ENCODE peak calls at places on chromosomes 16 and 17, in ten cellular contexts. B, T, A, R, M, U, H, D, F and K are unnamed samples.

GRCh38 chr17:27082775-27083154 is 211.1 kb upstream of the WSB1 start:
- DNase-seq in B (no peak), T (no peak), A (no peak), R (no peak), M (no peak), U (no peak), H (no peak), D (no peak), F (no peak), K (no peak)

GRCh38 chr16:3961449-3961849 is 80.9 kb upstream of the CREBBP start:
- DNase-seq in B (no peak), T (no peak), A (no peak), R (no peak), M (no peak), U (peak), H (no peak), D (no peak), F (no peak), K (no peak)

GRCh38 chr16:84414789-84415326 is 46.5 kb downstream of the ATP2C2 start:
- DNase-seq in B (no peak), T (no peak), A (no peak), R (no peak), M (peak), U (no peak), H (no peak), D (no peak), F (no peak), K (no peak)

GRCh38 chr17:76529224-76529642 is 8.3 kb downstream of the CYGB start:
- DNase-seq in B (no peak), T (no peak), A (peak), R (peak), M (peak), U (peak), H (peak), D (no peak), F (peak), K (peak)

GRCh38 chr16:14454391-14454790 is 175.7 kb downstream of the PARN start:
- DNase-seq in B (no peak), T (no peak), A (no peak), R (no peak), M (no peak), U (no peak), H (peak), D (no peak), F (no peak), K (no peak)

GRCh38 chr16:4260360-4260759 is 12.5 kb downstream of the TFAP4 start:
- DNase-seq in B (no peak), T (no peak), A (peak), R (peak), M (no peak), U (no peak), H (no peak), D (no peak), F (no peak), K (peak)

GRCh38 chr16:87702325-87702811 is 63.4 kb downstream of the KLHDC4 start:
- DNase-seq in B (peak), T (peak), A (no peak), R (no peak), M (no peak), U (peak), H (no peak), D (no peak), F (peak), K (no peak)

GRCh38 chr17:6455321-6455705 is 11.1 kb downstream of the PIMREG start:
- DNase-seq in B (peak), T (peak), A (peak), R (peak), M (no peak), U (no peak), H (no peak), D (peak), F (peak), K (peak)

GRCh38 chr17:6591599-6592158 is 35.3 kb upstream of the PITPNM3 start:
- DNase-seq in B (no peak), T (no peak), A (no peak), R (peak), M (no peak), U (peak), H (peak), D (no peak), F (no peak), K (no peak)

GRCh38 chr16:13427943-13428342 is 492.0 kb upstream of the ERCC4 start:
- DNase-seq in B (no peak), T (no peak), A (no peak), R (no peak), M (no peak), U (no peak), H (no peak), D (no peak), F (no peak), K (no peak)

GRCh38 chr16:19386555-19386954 is 31.1 kb upstream of the TMC5 start:
- DNase-seq in B (no peak), T (no peak), A (no peak), R (no peak), M (no peak), U (no peak), H (no peak), D (no peak), F (no peak), K (no peak)

GRCh38 chr17:57466042-57466471 is 209.7 kb downstream of the MSI2 start:
- DNase-seq in B (no peak), T (no peak), A (no peak), R (no peak), M (no peak), U (no peak), H (no peak), D (no peak), F (no peak), K (no peak)

GRCh38 chr16:57677622-57678369 is 9.7 kb downstream of the ADGRG3 start:
- DNase-seq in B (no peak), T (no peak), A (peak), R (peak), M (peak), U (no peak), H (no peak), D (no peak), F (no peak), K (peak)

GRCh38 chr16:84043486-84044107 is 1.0 kb upstream of the SLC38A8 start:
- DNase-seq in B (no peak), T (no peak), A (no peak), R (peak), M (no peak), U (no peak), H (no peak), D (no peak), F (no peak), K (no peak)

GRCh38 chr17:29094101-29094708 is 51.3 kb downstream of the PIPOX start:
- DNase-seq in B (no peak), T (no peak), A (no peak), R (no peak), M (no peak), U (no peak), H (no peak), D (no peak), F (no peak), K (no peak)

GRCh38 chr17:58085039-58085715 is 2.0 kb downstream of the DYNLL2 start:
- DNase-seq in B (no peak), T (no peak), A (no peak), R (no peak), M (no peak), U (no peak), H (no peak), D (no peak), F (no peak), K (no peak)

GRCh38 chr17:49975531-49975930 is 6.5 kb downstream of the DLX4 start:
- DNase-seq in B (no peak), T (no peak), A (no peak), R (no peak), M (no peak), U (no peak), H (no peak), D (no peak), F (no peak), K (no peak)

GRCh38 chr17:49210158-49211029 is at the start of the genes ABI3 and GNGT2:
- DNase-seq in B (peak), T (peak), A (peak), R (no peak), M (peak), U (peak), H (no peak), D (no peak), F (peak), K (no peak)

GRCh38 chr16:66300501-66300900 is 66.0 kb upstream of the CDH5 start:
- DNase-seq in B (no peak), T (no peak), A (no peak), R (no peak), M (no peak), U (no peak), H (no peak), D (no peak), F (no peak), K (no peak)

GRCh38 chr17:44095388-44095646 is 24.8 kb downstream of the G6PC3 start:
- DNase-seq in B (no peak), T (no peak), A (no peak), R (no peak), M (no peak), U (no peak), H (no peak), D (no peak), F (no peak), K (no peak)

GRCh38 chr17:44097110-44097810 is 26.2 kb downstream of the HDAC5 start:
- DNase-seq in B (no peak), T (no peak), A (peak), R (no peak), M (peak), U (peak), H (peak), D (no peak), F (no peak), K (peak)

GRCh38 chr17:44094701-44095387 is 24.3 kb downstream of the G6PC3 start:
- DNase-seq in B (no peak), T (no peak), A (no peak), R (no peak), M (no peak), U (no peak), H (no peak), D (no peak), F (no peak), K (no peak)

GRCh38 chr17:44093231-44093900 is 22.8 kb downstream of the G6PC3 start:
- DNase-seq in B (no peak), T (no peak), A (no peak), R (no peak), M (no peak), U (no peak), H (no peak), D (no peak), F (no peak), K (no peak)

DNA sequence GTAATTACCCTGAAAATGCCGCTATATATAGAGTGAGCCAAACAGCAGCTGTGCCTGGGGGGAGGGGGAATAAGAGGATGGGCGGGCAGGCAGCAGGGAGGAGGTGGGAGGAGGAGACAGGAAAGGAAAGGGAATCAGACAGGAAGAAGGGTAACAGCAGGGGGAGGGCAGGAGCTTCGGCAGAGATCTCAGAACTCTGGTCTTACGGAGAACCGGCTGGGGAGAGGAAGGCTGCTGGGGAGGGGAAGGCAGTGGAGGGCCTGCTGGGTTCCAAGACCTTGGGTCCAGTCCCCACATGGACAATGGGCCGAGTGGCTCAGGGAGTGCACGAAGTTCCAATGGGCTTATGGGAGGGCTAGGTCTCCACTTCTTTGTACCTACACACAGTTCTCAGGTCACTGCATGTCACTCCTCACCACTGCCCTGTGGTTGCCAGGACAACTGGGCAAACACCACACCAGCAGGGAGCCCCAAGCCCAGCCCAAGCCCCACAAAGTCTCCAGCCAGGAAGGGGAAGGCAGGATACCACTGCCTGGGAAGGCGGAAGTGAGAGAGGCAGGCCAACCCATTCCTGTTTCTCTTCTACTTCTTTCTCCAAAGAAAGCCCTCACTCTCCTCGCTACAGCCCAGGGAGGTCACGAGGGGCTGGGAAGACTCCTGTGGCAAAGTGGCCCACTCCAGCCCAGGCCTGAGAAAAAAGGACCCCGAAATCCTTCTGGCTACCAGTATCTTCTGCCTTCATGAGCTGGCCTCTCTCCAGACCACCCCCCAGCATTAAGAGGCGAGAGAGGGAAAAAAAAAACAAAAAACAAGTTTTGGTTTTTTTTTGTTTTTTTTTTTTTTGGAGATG is 25.3 kb downstream of the G6PC3 start:
- DNase-seq in B (no peak), T (no peak), A (no peak), R (peak), M (peak), U (peak), H (peak), D (peak), F (no peak), K (no peak)
- TF ChIP-seq CTCF in B (no peak), T (no peak), A (no peak), R (peak), M (peak), U (peak), H (peak), D (no peak), F (no peak), K (no peak)

GRCh38 chr17:68763551-68763950 is 162.4 kb upstream of the FAM20A start:
- DNase-seq in B (no peak), T (no peak), A (no peak), R (peak), M (no peak), U (peak), H (no peak), D (no peak), F (no peak), K (no peak)

GRCh38 chr17:68759343-68760140 is 158.4 kb upstream of the FAM20A start:
- DNase-seq in B (no peak), T (peak), A (peak), R (peak), M (peak), U (peak), H (peak), D (peak), F (peak), K (peak)

GRCh38 chr17:68759002-68759342 is 157.8 kb upstream of the FAM20A start:
- DNase-seq in B (no peak), T (no peak), A (no peak), R (no peak), M (no peak), U (no peak), H (no peak), D (no peak), F (no peak), K (no peak)

GRCh38 chr17:68762911-68763310 is 161.7 kb upstream of the FAM20A start:
- DNase-seq in B (no peak), T (no peak), A (no peak), R (no peak), M (no peak), U (no peak), H (no peak), D (no peak), F (no peak), K (no peak)

GRCh38 chr17:68760141-68760475 is 158.9 kb upstream of the FAM20A start:
- DNase-seq in B (no peak), T (no peak), A (no peak), R (no peak), M (no peak), U (no peak), H (no peak), D (no peak), F (no peak), K (no peak)
- TF ChIP-seq CTCF in B (no peak), T (no peak), A (no peak), R (no peak), M (peak), U (no peak), H (no peak), D (no peak), F (no peak), K (no peak)

DNA sequence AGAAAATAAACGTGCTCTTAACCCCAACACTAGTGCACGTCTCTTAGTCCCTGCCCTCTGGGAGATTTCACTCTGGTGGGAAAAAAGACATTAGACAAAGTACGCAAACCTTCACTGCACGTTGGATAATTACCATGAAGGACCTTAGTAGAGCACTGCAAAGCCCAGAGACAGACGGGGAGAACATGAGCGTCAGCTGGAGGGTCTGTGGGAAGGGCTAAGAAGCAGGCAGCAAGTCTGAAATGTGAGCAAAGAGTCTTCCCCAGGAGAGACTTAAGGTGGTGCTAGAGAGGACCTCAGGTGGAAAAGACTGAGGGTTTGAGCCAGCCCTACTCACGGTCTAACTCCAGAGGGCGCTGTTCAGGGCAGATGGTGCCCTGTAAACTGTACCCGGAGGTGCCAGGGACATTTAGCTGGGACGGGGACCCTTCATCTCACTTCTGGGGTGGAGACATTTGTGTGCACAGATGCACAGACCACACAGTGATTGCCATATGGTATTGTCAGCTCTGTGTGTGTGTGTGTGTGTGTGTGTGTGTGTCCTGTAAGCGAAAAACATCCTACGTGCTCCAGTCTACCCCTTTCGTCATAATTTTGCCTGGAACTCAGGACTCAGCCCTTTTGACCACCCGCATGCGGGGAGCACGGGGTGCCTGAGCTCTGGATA is 9.9 kb upstream of the STAC2 start:
- DNase-seq in B (no peak), T (peak), A (no peak), R (peak), M (no peak), U (peak), H (no peak), D (no peak), F (peak), K (peak)
- TF ChIP-seq CTCF in B (peak), T (peak), A (no peak), R (peak), M (peak), U (peak), H (peak), D (peak), F (peak), K (peak)

GRCh38 chr17:15233022-15233805 is 31.9 kb downstream of the PMP22 start:
- DNase-seq in B (no peak), T (no peak), A (no peak), R (peak), M (no peak), U (peak), H (no peak), D (no peak), F (no peak), K (no peak)
- TF ChIP-seq CTCF in B (no peak), T (no peak), A (no peak), R (peak), M (peak), U (peak), H (peak), D (no peak), F (no peak), K (peak)

DNA sequence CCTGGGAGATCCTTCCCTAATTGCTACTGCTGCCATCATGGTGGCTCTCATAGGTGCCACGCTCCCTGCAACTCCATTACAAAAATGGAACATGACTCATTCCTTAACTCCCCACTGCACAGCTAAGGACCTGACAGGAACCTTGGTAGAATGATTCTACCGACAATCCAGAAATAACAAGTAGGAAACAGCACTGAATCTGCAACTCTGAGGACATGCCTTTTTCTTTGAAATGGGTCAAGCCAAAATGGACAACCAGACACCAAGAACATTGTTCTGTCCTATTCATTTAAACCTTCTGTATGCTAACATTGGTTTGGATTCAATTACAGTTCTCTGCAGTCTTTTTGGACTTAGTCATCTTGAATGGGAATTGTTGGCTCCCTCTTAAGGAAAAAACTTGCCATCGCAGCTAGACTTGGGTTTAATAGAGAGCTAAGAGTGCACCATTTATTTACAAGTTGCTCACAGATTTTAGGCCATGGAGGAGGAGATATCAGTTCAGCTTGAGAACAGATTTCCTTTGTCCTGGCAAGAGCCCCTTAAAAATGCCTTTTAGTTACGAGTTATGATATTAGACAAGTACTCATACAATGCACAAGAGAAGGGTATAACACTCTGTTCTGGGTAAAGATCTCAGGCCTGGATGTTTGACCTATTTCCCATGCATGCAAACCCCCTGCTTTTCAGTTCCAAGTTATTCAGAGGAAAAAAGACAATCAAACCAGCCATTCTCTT is 20.9 kb upstream of the NSRP1 start:
- DNase-seq in B (no peak), T (peak), A (no peak), R (peak), M (no peak), U (peak), H (peak), D (no peak), F (peak), K (peak)
- TF ChIP-seq CTCF in B (peak), T (no peak), A (no peak), R (peak), M (peak), U (peak), H (peak), D (peak), F (peak), K (peak)

GRCh38 chr17:41666336-41666680 is 22.4 kb upstream of the EIF1 start:
- DNase-seq in B (peak), T (peak), A (no peak), R (peak), M (no peak), U (peak), H (no peak), D (no peak), F (no peak), K (no peak)

GRCh38 chr17:41665566-41666335 is 22.9 kb upstream of the EIF1 start:
- DNase-seq in B (peak), T (peak), A (peak), R (peak), M (peak), U (peak), H (no peak), D (peak), F (peak), K (peak)

GRCh38 chr17:41666708-41667279 is 21.9 kb upstream of the EIF1 start:
- DNase-seq in B (peak), T (peak), A (peak), R (peak), M (peak), U (peak), H (no peak), D (peak), F (peak), K (no peak)

GRCh38 chr17:41664587-41665565 is 23.8 kb upstream of the EIF1 start:
- DNase-seq in B (no peak), T (peak), A (no peak), R (no peak), M (no peak), U (no peak), H (no peak), D (no peak), F (no peak), K (no peak)

GRCh38 chr17:41667280-41668008 is 21.2 kb upstream of the EIF1 start:
- DNase-seq in B (no peak), T (no peak), A (no peak), R (no peak), M (no peak), U (no peak), H (no peak), D (no peak), F (peak), K (no peak)
- TF ChIP-seq CTCF in B (no peak), T (no peak), A (no peak), R (no peak), M (no peak), U (no peak), H (no peak), D (no peak), F (no peak), K (no peak)